ENCODE peak calls at places on chromosomes 16 and 17, in eight cellular contexts. C is heart right ventricle; P is activated CD8-positive, alpha-beta T cell treated with anti-CD3 and anti-CD28 coated beads for 36 hours; E is WERI-Rb-1; G is AG04450; K is body of pancreas; N is brain microvascular endothelial cell; Z is AG10803. W is an unnamed sample.

GRCh38 chr16:88920618-88921602 is 54.5 kb upstream of the PABPN1L start:
- DNase-seq in K (peak), Z (peak), E (no peak), C (peak), G (peak), N (no peak), P (peak), W (peak)

GRCh38 chr17:57916925-57917858 is 38.0 kb downstream of the CUEDC1 start:
- DNase-seq in C (peak), Z (no peak), K (no peak), N (no peak), E (peak), G (no peak), P (peak), W (peak)

GRCh38 chr17:3695723-3696411 is at the start of gene P2RX5:
- DNase-seq in K (no peak), P (peak), E (peak), N (no peak), C (no peak), Z (peak), G (no peak), W (no peak)

GRCh38 chr16:82715833-82716232 is 89.1 kb downstream of the CDH13 start:
- DNase-seq in N (no peak), E (no peak), K (no peak), G (no peak), Z (peak), P (no peak), C (peak), W (no peak)

GRCh38 chr17:73196500-73196899 is 3.6 kb downstream of the COG1 start:
- DNase-seq in Z (peak), G (no peak), N (peak), C (no peak), E (no peak), P (no peak), K (peak), W (no peak)

GRCh38 chr16:55632259-55632658 is 23.5 kb upstream of the SLC6A2 start:
- DNase-seq in E (no peak), N (no peak), Z (no peak), P (no peak), K (no peak), G (no peak), C (no peak), W (no peak)

GRCh38 chr16:85437161-85438052 is 175.7 kb upstream of the GSE1 start:
- DNase-seq in Z (no peak), E (peak), C (no peak), G (no peak), P (no peak), N (no peak), K (peak), W (peak)

GRCh38 chr17:6137716-6138502 is 67.7 kb downstream of the WSCD1 start:
- DNase-seq in N (no peak), E (no peak), P (no peak), Z (no peak), G (no peak), K (no peak), C (no peak), W (no peak)

DNA sequence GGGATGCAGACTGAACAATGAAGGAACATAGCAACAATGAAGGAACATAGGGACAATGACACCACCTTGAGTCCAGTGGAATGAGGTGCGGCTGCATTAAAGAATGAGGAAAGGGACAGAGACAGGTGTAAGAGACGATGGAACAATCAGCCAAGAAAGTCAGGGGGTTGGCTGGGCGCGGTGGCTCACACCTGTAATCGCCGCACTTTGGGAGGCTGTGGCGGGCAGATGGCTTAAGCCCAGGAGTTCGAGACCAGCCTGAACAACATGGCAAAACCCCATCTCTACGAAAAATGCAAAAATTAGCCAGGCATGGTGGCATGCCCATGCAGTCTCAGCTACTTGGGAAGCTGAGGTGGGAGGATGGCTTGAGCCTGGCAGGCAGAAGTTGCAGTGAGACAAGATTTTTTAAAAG is 13.6 kb upstream of the CBFB start:
- DNase-seq in G (no peak), K (no peak), C (no peak), P (peak), E (peak), Z (no peak), N (no peak), W (no peak)
- TF ChIP-seq CTCF in G (no peak), K (no peak), C (no peak), P (peak), E (peak), Z (no peak), N (no peak), W (no peak)

DNA sequence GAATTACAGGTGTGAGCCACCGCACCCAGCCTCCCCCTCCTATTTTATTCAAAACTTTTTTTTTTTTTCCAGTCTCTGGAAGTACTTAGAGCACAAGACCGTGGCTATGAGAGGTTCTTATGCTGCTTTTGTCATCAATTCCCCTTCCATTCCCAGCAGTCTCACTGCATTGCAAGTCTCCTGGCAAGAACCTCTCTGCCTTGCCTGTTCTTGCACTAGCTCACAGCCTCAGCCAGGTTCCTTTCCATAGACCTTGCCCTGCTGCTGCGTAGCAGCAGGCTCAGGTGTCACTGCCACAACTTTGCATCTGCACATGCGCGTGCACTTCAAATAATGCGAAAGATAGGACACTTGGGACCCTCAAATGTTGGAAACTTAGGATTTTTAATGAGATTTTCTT is 15.6 kb downstream of the ATP6V0A1 start:
- DNase-seq in K (no peak), N (no peak), G (no peak), C (no peak), P (no peak), E (no peak), Z (no peak), W (no peak)
- TF ChIP-seq CTCF in K (no peak), N (no peak), G (no peak), C (no peak), P (no peak), E (no peak), Z (no peak), W (no peak)

GRCh38 chr17:40315678-40316570 is 6.9 kb downstream of the RARA start:
- DNase-seq in E (no peak), K (no peak), P (peak), Z (no peak), G (no peak), C (no peak), N (no peak), W (no peak)

GRCh38 chr17:40313660-40314556 is 4.9 kb downstream of the RARA start:
- DNase-seq in C (no peak), P (peak), Z (no peak), G (no peak), N (no peak), K (no peak), E (no peak), W (no peak)

GRCh38 chr17:40315206-40315605 is 6.2 kb downstream of the RARA start:
- DNase-seq in G (no peak), K (no peak), C (no peak), P (peak), E (no peak), N (no peak), Z (no peak), W (no peak)

GRCh38 chr17:40312893-40313659 is 4.1 kb downstream of the RARA start:
- DNase-seq in C (peak), E (no peak), K (no peak), Z (no peak), P (peak), G (no peak), N (no peak), W (no peak)

DNA sequence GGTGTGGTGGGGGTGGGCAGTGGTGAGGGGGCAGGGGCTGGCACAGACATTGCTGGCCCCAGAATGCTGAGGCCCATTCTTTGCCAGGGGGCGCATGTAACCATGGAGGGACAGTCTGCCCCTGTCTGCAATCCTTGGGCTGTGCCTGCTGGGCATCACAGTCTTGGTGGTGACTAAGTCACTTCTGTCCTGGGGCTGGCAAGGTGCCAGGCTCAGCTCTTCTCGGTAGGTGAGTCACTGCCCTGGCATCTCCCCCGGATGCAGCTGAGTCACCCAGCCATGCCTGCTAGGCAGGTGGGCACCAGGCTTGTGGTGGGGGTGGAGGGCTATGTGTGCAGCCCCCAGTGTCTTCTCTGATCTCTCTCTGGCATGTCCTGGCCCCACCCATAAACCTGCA is 5.6 kb downstream of the RARA start:
- DNase-seq in P (peak), K (peak), N (peak), Z (peak), C (peak), G (peak), E (no peak), W (peak)
- TF ChIP-seq CTCF in P (no peak), K (no peak), N (no peak), Z (peak), C (peak), G (no peak), E (no peak), W (no peak)

GRCh38 chr16:6160871-6161270 is 1063.3 kb upstream of the EEF2KMT start:
- DNase-seq in N (no peak), E (no peak), C (no peak), P (no peak), G (no peak), K (no peak), Z (no peak), W (no peak)

GRCh38 chr16:6160303-6160702 is 1062.7 kb upstream of the EEF2KMT start:
- DNase-seq in C (no peak), N (peak), K (no peak), G (no peak), P (no peak), Z (no peak), E (no peak), W (no peak)

GRCh38 chr16:6170022-6170421 is 1072.4 kb upstream of the EEF2KMT start:
- DNase-seq in K (no peak), C (no peak), E (no peak), P (no peak), N (no peak), G (no peak), Z (no peak), W (no peak)

GRCh38 chr16:6165330-6165984 is 1067.9 kb upstream of the EEF2KMT start:
- DNase-seq in C (no peak), G (no peak), P (no peak), Z (no peak), K (no peak), N (no peak), E (no peak), W (no peak)
- TF ChIP-seq CTCF in C (no peak), G (no peak), P (no peak), Z (no peak), K (no peak), N (no peak), E (no peak), W (no peak)

GRCh38 chr17:43755389-43755875 is 3.2 kb downstream of the SOST start:
- DNase-seq in K (no peak), N (no peak), P (peak), E (no peak), C (no peak), G (no peak), Z (no peak), W (no peak)
- TF ChIP-seq CTCF in K (no peak), N (no peak), P (no peak), E (no peak), C (peak), G (no peak), Z (no peak), W (no peak)

W was measured in lung.